ENCODE peak calls at places on chromosomes 12 and 14, in six cellular contexts. J is COR-L47, V is A549, S is naive B cell, T is T47D, A is WTC11. Y is an unnamed sample.

GRCh38 chr12:114662512-114663177 is 21.3 kb downstream of the TBX3 start:
- DNase-seq in J (peak; percentile 10), V (peak; percentile 90), S (peak; percentile 30), T (peak; percentile 86), A (peak; percentile 84), Y (peak; percentile 18)

GRCh38 chr14:94392510-94392935 is 4.1 kb upstream of the SERPINA1 start:
- DNase-seq in J (no peak), V (no peak), S (no peak), T (no peak), A (no peak), Y (no peak)

GRCh38 chr12:106682594-106683234 is 91.8 kb upstream of the RIC8B start:
- DNase-seq in J (peak; percentile 4), V (peak; percentile 56), S (no peak), T (peak; percentile 61), A (no peak), Y (no peak)

GRCh38 chr14:92607702-92608429 is 94.3 kb downstream of the RIN3 start:
- DNase-seq in J (no peak), V (peak; percentile 79), S (no peak), T (no peak), A (no peak), Y (no peak)

GRCh38 chr12:69000069-69000468 is 67.1 kb upstream of the CPM start:
- DNase-seq in J (no peak), V (no peak), S (no peak), T (peak; percentile 35), A (no peak), Y (no peak)

GRCh38 chr12:11954181-11954580 is 116.6 kb upstream of the BCL2L14 start:
- DNase-seq in J (no peak), V (no peak), S (no peak), T (no peak), A (no peak), Y (no peak)

GRCh38 chr12:131830335-131831020 is 2.3 kb downstream of the MMP17 start:
- DNase-seq in J (peak; percentile 80), V (peak; percentile 86), S (peak; percentile 68), T (peak; percentile 96), A (peak; percentile 67), Y (peak; percentile 75)

GRCh38 chr12:15852383-15852782 is 29.8 kb upstream of the STRAP start:
- DNase-seq in J (no peak), V (peak; percentile 49), S (no peak), T (no peak), A (no peak), Y (no peak)

GRCh38 chr12:1171657-1172056 is 180.6 kb downstream of the ERC1 start:
- DNase-seq in J (peak; percentile 82), V (no peak), S (no peak), T (no peak), A (no peak), Y (no peak)

GRCh38 chr12:13270817-13271216 is 74.3 kb downstream of the EMP1 start:
- DNase-seq in J (no peak), V (no peak), S (no peak), T (no peak), A (no peak), Y (no peak)

GRCh38 chr12:58393152-58393551 is 451.8 kb downstream of the ATP23 start:
- DNase-seq in J (no peak), V (no peak), S (no peak), T (no peak), A (no peak), Y (no peak)

GRCh38 chr12:120445911-120446909 is at the start of the genes GATC and TRIAP1:
- DNase-seq in J (peak; percentile 65), V (peak; percentile 89), S (peak; percentile 87), T (peak; percentile 92), A (peak; percentile 89), Y (peak; percentile 82)

GRCh38 chr14:35368993-35369392 is 35.6 kb downstream of the NFKBIA start:
- DNase-seq in J (no peak), V (no peak), S (no peak), T (no peak), A (no peak), Y (no peak)

GRCh38 chr14:95609398-95609990 is 74.6 kb downstream of the GLRX5 start:
- DNase-seq in J (peak; percentile 86), V (peak; percentile 53), S (peak; percentile 30), T (peak; percentile 82), A (peak; percentile 75), Y (peak; percentile 10)

GRCh38 chr14:73785336-73785833 is 66.2 kb upstream of the PTGR2 start:
- DNase-seq in J (no peak), V (peak; percentile 66), S (no peak), T (peak; percentile 91), A (no peak), Y (peak; percentile 56)

GRCh38 chr14:70808402-70809237 is 693 bp downstream of the MAP3K9 start:
- DNase-seq in J (peak; percentile 42), V (peak; percentile 59), S (peak; percentile 19), T (peak; percentile 48), A (peak; percentile 65), Y (peak; percentile 32)

GRCh38 chr12:95710386-95710785 is 80.2 kb downstream of the NTN4 start:
- DNase-seq in J (no peak), V (no peak), S (no peak), T (no peak), A (no peak), Y (no peak)

GRCh38 chr14:50067723-50068495 is 48.5 kb downstream of the VCPKMT start:
- DNase-seq in J (peak; percentile 4), V (peak; percentile 79), S (no peak), T (peak; percentile 26), A (no peak), Y (no peak)

GRCh38 chr12:43696154-43696553 is 62.4 kb downstream of the PUS7L start:
- DNase-seq in J (no peak), V (no peak), S (no peak), T (no peak), A (no peak), Y (no peak)

GRCh38 chr12:113261847-113262470 is 40.7 kb downstream of the TPCN1 start:
- DNase-seq in J (no peak), V (no peak), S (no peak), T (peak; percentile 23), A (no peak), Y (no peak)

GRCh38 chr12:28027947-28028724 is 55.6 kb upstream of the PTHLH start:
- DNase-seq in J (no peak), V (no peak), S (no peak), T (no peak), A (no peak), Y (no peak)

GRCh38 chr14:25038044-25038668 is 11.8 kb downstream of the STXBP6 start:
- DNase-seq in J (no peak), V (no peak), S (no peak), T (no peak), A (no peak), Y (no peak)

GRCh38 chr12:50985322-50985721 is 33.0 kb downstream of the HIGD1C start:
- DNase-seq in J (no peak), V (no peak), S (no peak), T (no peak), A (no peak), Y (no peak)

GRCh38 chr12:11822071-11822818 is 172.8 kb downstream of the ETV6 start:
- DNase-seq in J (no peak), V (no peak), S (peak; percentile 61), T (no peak), A (no peak), Y (no peak)

GRCh38 chr12:119425623-119426022 is 91.1 kb downstream of the CCDC60 start:
- DNase-seq in J (no peak), V (no peak), S (no peak), T (no peak), A (no peak), Y (no peak)